ENCODE peak calls at places on chromosomes 5 and 9, in seven cellular contexts. T is OCI-LY7; O is spleen; B is colonic mucosa; Z is CD8-positive, alpha-beta T cell; S is SK-N-SH; E is body of pancreas. P is an unnamed sample.

GRCh38 chr9:121609845-121610637 is 41.4 kb upstream of the DAB2IP start:
- DNase-seq in T (no peak), O (no peak), B (no peak), Z (no peak), S (no peak), E (peak; percentile 91), P (no peak)

GRCh38 chr9:129414377-129415021 is 206.4 kb downstream of the C9orf50 start:
- DNase-seq in T (peak; percentile 23), O (peak; percentile 87), B (peak; percentile 66), Z (peak; percentile 61), S (no peak), E (no peak), P (peak; percentile 57)

GRCh38 chr5:121870489-121870888 is 18.8 kb downstream of the FTMT start:
- DNase-seq in T (no peak), O (no peak), B (no peak), Z (no peak), S (no peak), E (no peak), P (no peak)

GRCh38 chr5:123755587-123756324 is 243.8 kb downstream of the CSNK1G3 start:
- DNase-seq in T (no peak), O (no peak), B (no peak), Z (no peak), S (peak; percentile 11), E (no peak), P (no peak)

GRCh38 chr5:147234098-147234824 is 565 bp upstream of the STK32A start:
- DNase-seq in T (no peak), O (no peak), B (no peak), Z (no peak), S (no peak), E (no peak), P (no peak)

GRCh38 chr9:130333041-130334040 is 67.8 kb downstream of the HMCN2 start:
- DNase-seq in T (no peak), O (peak; percentile 61), B (no peak), Z (no peak), S (peak; percentile 78), E (no peak), P (no peak)

GRCh38 chr5:153860482-153860881 is 178.2 kb downstream of the FAM114A2 start:
- DNase-seq in T (no peak), O (no peak), B (no peak), Z (no peak), S (no peak), E (no peak), P (no peak)

GRCh38 chr9:85137606-85138150 is 468.1 kb downstream of the NTRK2 start:
- DNase-seq in T (no peak), O (no peak), B (no peak), Z (no peak), S (no peak), E (no peak), P (no peak)

GRCh38 chr9:96020822-96021615 is 145.5 kb downstream of the ERCC6L2 start:
- DNase-seq in T (no peak), O (peak; percentile 86), B (peak; percentile 36), Z (peak; percentile 50), S (peak; percentile 86), E (peak; percentile 28), P (no peak)

GRCh38 chr5:125559296-125559695 is 812.9 kb upstream of the ZNF608 start:
- DNase-seq in T (no peak), O (no peak), B (no peak), Z (no peak), S (peak; percentile 60), E (peak; percentile 20), P (no peak)

GRCh38 chr9:99803694-99804093 is 18.0 kb upstream of the NR4A3 start:
- DNase-seq in T (no peak), O (no peak), B (no peak), Z (no peak), S (no peak), E (no peak), P (no peak)

GRCh38 chr9:122606587-122606986 is 8.0 kb upstream of the OR1Q1 start:
- DNase-seq in T (no peak), O (no peak), B (no peak), Z (no peak), S (no peak), E (no peak), P (no peak)

GRCh38 chr5:172886396-172886932 is 52.4 kb downstream of the ERGIC1 start:
- DNase-seq in T (no peak), O (no peak), B (no peak), Z (no peak), S (no peak), E (no peak), P (no peak)

GRCh38 chr5:149561848-149562247 is 10.6 kb upstream of the CSNK1A1 start:
- DNase-seq in T (peak; percentile 17), O (no peak), B (no peak), Z (no peak), S (peak; percentile 50), E (peak; percentile 17), P (no peak)

GRCh38 chr9:132154925-132155324 is 6.9 kb upstream of the NTNG2 start:
- DNase-seq in T (no peak), O (no peak), B (no peak), Z (no peak), S (peak; percentile 60), E (no peak), P (no peak)

GRCh38 chr9:33988219-33988890 is 60.3 kb downstream of the UBAP2 start:
- DNase-seq in T (no peak), O (no peak), B (no peak), Z (no peak), S (no peak), E (no peak), P (no peak)

GRCh38 chr5:36790847-36791246 is 85.7 kb upstream of the NIPBL start:
- DNase-seq in T (no peak), O (no peak), B (no peak), Z (no peak), S (no peak), E (no peak), P (no peak)

GRCh38 chr5:143720689-143721088 is 91.3 kb upstream of the HMHB1 start:
- DNase-seq in T (no peak), O (no peak), B (no peak), Z (no peak), S (no peak), E (no peak), P (no peak)

GRCh38 chr9:33151601-33152000 is 15.5 kb downstream of the B4GALT1 start:
- DNase-seq in T (no peak), O (no peak), B (no peak), Z (no peak), S (no peak), E (no peak), P (no peak)

GRCh38 chr5:17276445-17276844 is 59.0 kb downstream of the BASP1 start:
- DNase-seq in T (peak; percentile 35), O (no peak), B (no peak), Z (no peak), S (no peak), E (no peak), P (no peak)

GRCh38 chr9:118271936-118272335 is 567.7 kb downstream of the TLR4 start:
- DNase-seq in T (no peak), O (no peak), B (no peak), Z (no peak), S (no peak), E (no peak), P (no peak)

GRCh38 chr5:168128154-168128553 is 163.3 kb upstream of the WWC1 start:
- DNase-seq in T (no peak), O (no peak), B (no peak), Z (no peak), S (no peak), E (no peak), P (no peak)

GRCh38 chr5:41482715-41483114 is 27.7 kb downstream of the PLCXD3 start:
- DNase-seq in T (no peak), O (no peak), B (no peak), Z (no peak), S (no peak), E (no peak), P (no peak)

DNA sequence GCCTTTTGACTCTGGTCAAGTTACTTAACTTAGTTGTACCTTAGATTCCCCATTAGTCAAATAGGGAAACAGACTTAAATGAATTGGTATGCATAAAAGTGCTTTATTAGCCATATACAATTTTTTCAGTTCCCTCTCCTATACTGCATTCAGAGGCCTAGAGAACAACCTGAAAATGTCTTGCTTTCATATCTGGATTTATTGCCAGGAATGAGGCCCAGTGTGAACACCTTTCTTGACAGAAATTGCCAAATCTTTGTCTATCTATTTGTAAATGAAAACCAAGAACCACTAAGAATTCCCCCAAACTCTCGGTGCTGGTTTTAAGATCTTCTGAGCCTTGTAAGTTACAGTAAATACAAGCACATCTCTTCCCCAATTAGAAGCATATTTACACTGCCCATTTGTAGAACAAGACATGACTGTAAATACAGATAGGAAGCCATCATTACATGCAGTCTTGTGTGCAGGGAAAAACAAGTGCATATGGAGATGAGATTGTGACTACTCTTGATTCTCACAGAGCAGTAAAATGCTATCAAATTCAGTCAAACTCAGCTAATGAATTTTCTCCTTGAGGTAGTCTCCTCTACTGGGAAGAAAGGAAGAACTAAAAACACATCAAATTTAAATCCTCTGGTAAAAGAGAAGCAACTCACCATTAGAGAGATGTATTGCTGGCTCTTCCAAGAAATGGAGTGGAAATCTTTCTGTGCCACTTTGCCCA is 5.2 kb upstream of the FAM13B start:
- DNase-seq in T (no peak), O (no peak), B (no peak), Z (no peak), S (no peak), E (no peak), P (no peak)
- H3K4me1 ChIP-seq in T (peaks cover 29% of the 10 kb centered on the region), O (peaks cover 6% of the 10 kb centered on the region), B (no peaks in the 10 kb centered on the region), Z (peaks cover 12% of the 10 kb centered on the region), S (no peaks in the 10 kb centered on the region), E (peaks cover 11% of the 10 kb centered on the region), P (peaks cover 8% of the 10 kb centered on the region)

DNA sequence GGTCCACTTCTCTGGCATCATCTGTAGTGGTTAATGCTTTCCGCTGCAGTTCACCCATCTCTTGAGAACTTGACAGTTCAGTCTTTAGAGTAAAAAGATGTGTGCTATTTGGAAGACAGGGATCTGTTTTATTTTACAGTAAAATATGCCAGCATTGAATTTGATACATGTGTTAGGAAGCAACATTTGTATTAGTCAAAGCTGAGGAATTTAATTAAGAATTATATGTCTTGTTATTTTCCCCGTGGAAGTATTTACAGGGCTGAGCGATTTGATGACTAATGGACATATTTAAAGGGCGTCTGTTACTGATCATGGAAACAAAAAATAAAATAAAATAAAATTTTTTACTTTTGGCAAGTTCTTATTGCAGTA is 101.3 kb downstream of the PAM start:
- DNase-seq in T (no peak), O (no peak), B (no peak), Z (no peak), S (no peak), E (no peak), P (no peak)
- H3K27ac ChIP-seq in T (no peak overlapping the region), O (no peak overlapping the region), B (no peak overlapping the region), Z (no peak overlapping the region), S (peak overlapping the region; percentile 96), E (no peak overlapping the region), P (no peak overlapping the region)

GRCh38 chr9:103913899-103914298 is 180.2 kb upstream of the SMC2 start:
- DNase-seq in T (no peak), O (no peak), B (no peak), Z (no peak), S (no peak), E (no peak), P (no peak)
- H3K9me3 ChIP-seq in T (no peaks in the 10 kb centered on the region), O (no peaks in the 10 kb centered on the region), B (no peaks in the 10 kb centered on the region), Z (no peaks in the 10 kb centered on the region), S (no peaks in the 10 kb centered on the region), E (no peaks in the 10 kb centered on the region), P (no peaks in the 10 kb centered on the region)

DNA sequence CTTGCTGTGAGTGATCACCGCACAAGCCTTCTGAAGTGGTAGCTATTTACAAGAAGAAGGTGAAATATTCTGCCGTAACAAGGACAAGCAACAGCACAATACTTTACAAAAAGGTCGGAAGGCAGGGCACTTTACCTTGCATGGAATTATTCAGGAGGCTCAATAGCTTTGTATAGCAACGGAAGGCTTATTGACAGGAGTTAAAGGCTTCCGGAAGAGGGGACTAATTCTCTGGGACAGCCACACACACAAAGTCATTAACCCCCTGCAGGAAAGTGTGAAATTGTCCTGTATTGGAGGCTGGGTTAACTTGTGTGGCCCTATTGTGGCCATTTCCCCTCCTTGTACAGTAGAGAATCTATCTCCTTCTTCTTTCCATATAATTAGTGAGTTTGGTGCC is 199.3 kb upstream of the SEMA6A start:
- DNase-seq in T (no peak), O (no peak), B (no peak), Z (no peak), S (no peak), E (no peak), P (no peak)
- H3K4me1 ChIP-seq in T (no peaks in the 10 kb centered on the region), O (no peaks in the 10 kb centered on the region), B (no peaks in the 10 kb centered on the region), Z (no peaks in the 10 kb centered on the region), S (no peaks in the 10 kb centered on the region), E (peaks cover 7% of the 10 kb centered on the region), P (no peaks in the 10 kb centered on the region)